ENCODE peak calls at places on chromosome 10, in six cellular contexts. One of them, this sample, is unnamed.

GRCh38 chr10:102090772-102091171 is 25.6 kb downstream of the HPS6 start:
- DNase-seq in cardiac fibroblast: peak; percentile 28
- DNase-seq in AG04450: no peak
- DNase-seq in lower lobe of right lung: no peak
- DNase-seq in bronchial epithelial cell: peak; percentile 28
- DNase-seq in testis: no peak
- DNase-seq in this sample: no peak

GRCh38 chr10:92598321-92598720 is 5.4 kb downstream of the KIF11 start:
- DNase-seq in cardiac fibroblast: peak; percentile 79
- DNase-seq in AG04450: no peak
- DNase-seq in lower lobe of right lung: no peak
- DNase-seq in bronchial epithelial cell: no peak
- DNase-seq in testis: no peak
- DNase-seq in this sample: no peak

GRCh38 chr10:9297580-9297979 is 1243.1 kb downstream of the GATA3 start:
- DNase-seq in cardiac fibroblast: no peak
- DNase-seq in AG04450: no peak
- DNase-seq in lower lobe of right lung: no peak
- DNase-seq in bronchial epithelial cell: no peak
- DNase-seq in testis: no peak
- DNase-seq in this sample: no peak

GRCh38 chr10:60140681-60141632 is 234.6 kb upstream of the CCDC6 start:
- DNase-seq in cardiac fibroblast: peak; percentile 33
- DNase-seq in AG04450: no peak
- DNase-seq in lower lobe of right lung: no peak
- DNase-seq in bronchial epithelial cell: peak; percentile 54
- DNase-seq in testis: peak; percentile 83
- DNase-seq in this sample: peak; percentile 24

GRCh38 chr10:37760817-37761216 is 96.6 kb downstream of the ZNF248 start:
- DNase-seq in cardiac fibroblast: no peak
- DNase-seq in AG04450: no peak
- DNase-seq in lower lobe of right lung: no peak
- DNase-seq in bronchial epithelial cell: peak; percentile 82
- DNase-seq in testis: no peak
- DNase-seq in this sample: no peak

GRCh38 chr10:126729314-126729871 is 58.9 kb upstream of the C10orf90 start:
- DNase-seq in cardiac fibroblast: no peak
- DNase-seq in AG04450: no peak
- DNase-seq in lower lobe of right lung: no peak
- DNase-seq in bronchial epithelial cell: no peak
- DNase-seq in testis: no peak
- DNase-seq in this sample: no peak

GRCh38 chr10:68192113-68192512 is 39.8 kb downstream of the ATOH7 start:
- DNase-seq in cardiac fibroblast: peak; percentile 14
- DNase-seq in AG04450: no peak
- DNase-seq in lower lobe of right lung: no peak
- DNase-seq in bronchial epithelial cell: peak; percentile 81
- DNase-seq in testis: no peak
- DNase-seq in this sample: no peak

GRCh38 chr10:97937054-97937453 is 87.4 kb downstream of the GOLGA7B start:
- DNase-seq in cardiac fibroblast: no peak
- DNase-seq in AG04450: no peak
- DNase-seq in lower lobe of right lung: no peak
- DNase-seq in bronchial epithelial cell: no peak
- DNase-seq in testis: no peak
- DNase-seq in this sample: no peak

GRCh38 chr10:104307576-104308438 is 30.5 kb downstream of the ITPRIP start:
- DNase-seq in cardiac fibroblast: peak; percentile 69
- DNase-seq in AG04450: no peak
- DNase-seq in lower lobe of right lung: no peak
- DNase-seq in bronchial epithelial cell: no peak
- DNase-seq in testis: no peak
- DNase-seq in this sample: no peak

GRCh38 chr10:77398986-77399755 is 238.4 kb downstream of the KCNMA1 start:
- DNase-seq in cardiac fibroblast: no peak
- DNase-seq in AG04450: no peak
- DNase-seq in lower lobe of right lung: no peak
- DNase-seq in bronchial epithelial cell: no peak
- DNase-seq in testis: no peak
- DNase-seq in this sample: no peak

GRCh38 chr10:69738858-69739435 is 62.8 kb upstream of the COL13A1 start:
- DNase-seq in cardiac fibroblast: no peak
- DNase-seq in AG04450: no peak
- DNase-seq in lower lobe of right lung: no peak
- DNase-seq in bronchial epithelial cell: no peak
- DNase-seq in testis: no peak
- DNase-seq in this sample: no peak

GRCh38 chr10:124386186-124387077 is 32.3 kb downstream of the OAT start:
- DNase-seq in cardiac fibroblast: no peak
- DNase-seq in AG04450: no peak
- DNase-seq in lower lobe of right lung: no peak
- DNase-seq in bronchial epithelial cell: no peak
- DNase-seq in testis: no peak
- DNase-seq in this sample: no peak

GRCh38 chr10:63105811-63106755 is 27.0 kb upstream of the NRBF2 start:
- DNase-seq in cardiac fibroblast: peak; percentile 90
- DNase-seq in AG04450: no peak
- DNase-seq in lower lobe of right lung: no peak
- DNase-seq in bronchial epithelial cell: peak; percentile 76
- DNase-seq in testis: no peak
- DNase-seq in this sample: no peak

GRCh38 chr10:101693701-101694055 is 1.3 kb downstream of the FBXW4 start:
- DNase-seq in cardiac fibroblast: peak; percentile 70
- DNase-seq in AG04450: no peak
- DNase-seq in lower lobe of right lung: no peak
- DNase-seq in bronchial epithelial cell: peak; percentile 30
- DNase-seq in testis: peak; percentile 48
- DNase-seq in this sample: no peak

GRCh38 chr10:116557305-116557880 is 11.7 kb downstream of the PNLIP start:
- DNase-seq in cardiac fibroblast: no peak
- DNase-seq in AG04450: no peak
- DNase-seq in lower lobe of right lung: no peak
- DNase-seq in bronchial epithelial cell: no peak
- DNase-seq in testis: no peak
- DNase-seq in this sample: no peak

GRCh38 chr10:69515699-69516547 is 57.3 kb downstream of the NEUROG3 start:
- DNase-seq in cardiac fibroblast: peak; percentile 73
- DNase-seq in AG04450: peak; percentile 15
- DNase-seq in lower lobe of right lung: peak; percentile 75
- DNase-seq in bronchial epithelial cell: peak; percentile 60
- DNase-seq in testis: peak; percentile 81
- DNase-seq in this sample: peak; percentile 22

GRCh38 chr10:89799573-89799972 is 98.2 kb downstream of the KIF20B start:
- DNase-seq in cardiac fibroblast: no peak
- DNase-seq in AG04450: no peak
- DNase-seq in lower lobe of right lung: no peak
- DNase-seq in bronchial epithelial cell: no peak
- DNase-seq in testis: no peak
- DNase-seq in this sample: no peak

GRCh38 chr10:115665549-115665948 is 572.4 kb downstream of the ATRNL1 start:
- DNase-seq in cardiac fibroblast: peak; percentile 16
- DNase-seq in AG04450: no peak
- DNase-seq in lower lobe of right lung: no peak
- DNase-seq in bronchial epithelial cell: no peak
- DNase-seq in testis: no peak
- DNase-seq in this sample: no peak

GRCh38 chr10:86972613-86973380 is 4.5 kb downstream of the ADIRF start:
- DNase-seq in cardiac fibroblast: no peak
- DNase-seq in AG04450: no peak
- DNase-seq in lower lobe of right lung: no peak
- DNase-seq in bronchial epithelial cell: no peak
- DNase-seq in testis: no peak
- DNase-seq in this sample: no peak

GRCh38 chr10:86970152-86970886 is 2.0 kb downstream of the ADIRF start:
- DNase-seq in cardiac fibroblast: peak; percentile 54
- DNase-seq in AG04450: no peak
- DNase-seq in lower lobe of right lung: peak; percentile 85
- DNase-seq in bronchial epithelial cell: no peak
- DNase-seq in testis: peak; percentile 80
- DNase-seq in this sample: no peak

GRCh38 chr10:86970887-86971145 is 2.5 kb downstream of the ADIRF start:
- DNase-seq in cardiac fibroblast: no peak
- DNase-seq in AG04450: no peak
- DNase-seq in lower lobe of right lung: no peak
- DNase-seq in bronchial epithelial cell: no peak
- DNase-seq in testis: no peak
- DNase-seq in this sample: no peak

GRCh38 chr10:86969421-86970041 is 1.2 kb downstream of the ADIRF start:
- DNase-seq in cardiac fibroblast: peak; percentile 68
- DNase-seq in AG04450: no peak
- DNase-seq in lower lobe of right lung: no peak
- DNase-seq in bronchial epithelial cell: peak; percentile 88
- DNase-seq in testis: no peak
- DNase-seq in this sample: no peak

GRCh38 chr10:86971146-86971991 is 3.1 kb downstream of the ADIRF start:
- DNase-seq in cardiac fibroblast: peak; percentile 84
- DNase-seq in AG04450: peak; percentile 72
- DNase-seq in lower lobe of right lung: peak; percentile 91
- DNase-seq in bronchial epithelial cell: peak; percentile 64
- DNase-seq in testis: peak; percentile 90
- DNase-seq in this sample: no peak
- TF ChIP-seq CTCF in cardiac fibroblast: no peak
- TF ChIP-seq CTCF in AG04450: no peak
- TF ChIP-seq CTCF in lower lobe of right lung: peak; percentile 13
- TF ChIP-seq CTCF in bronchial epithelial cell: no peak
- TF ChIP-seq CTCF in testis: no peak
- TF ChIP-seq CTCF in this sample: no peak

GRCh38 chr10:72525277-72525676 is 100.6 kb downstream of the MICU1 start:
- DNase-seq in cardiac fibroblast: peak; percentile 66
- DNase-seq in AG04450: no peak
- DNase-seq in lower lobe of right lung: no peak
- DNase-seq in bronchial epithelial cell: peak; percentile 21
- DNase-seq in testis: no peak
- DNase-seq in this sample: no peak
- H3K4me3 ChIP-seq in cardiac fibroblast: no peak overlapping the region
- H3K4me3 ChIP-seq in AG04450: no peak overlapping the region
- H3K4me3 ChIP-seq in lower lobe of right lung: no peak overlapping the region
- H3K4me3 ChIP-seq in bronchial epithelial cell: no peak overlapping the region
- H3K4me3 ChIP-seq in testis: no peak overlapping the region
- H3K4me3 ChIP-seq in this sample: no peak overlapping the region

GRCh38 chr10:3206516-3207157 is 34.1 kb upstream of the PITRM1 start:
- DNase-seq in cardiac fibroblast: no peak
- DNase-seq in AG04450: no peak
- DNase-seq in lower lobe of right lung: no peak
- DNase-seq in bronchial epithelial cell: no peak
- DNase-seq in testis: no peak
- DNase-seq in this sample: no peak

GRCh38 chr10:3207351-3207750 is 34.8 kb upstream of the PITRM1 start:
- DNase-seq in cardiac fibroblast: no peak
- DNase-seq in AG04450: no peak
- DNase-seq in lower lobe of right lung: no peak
- DNase-seq in bronchial epithelial cell: no peak
- DNase-seq in testis: no peak
- DNase-seq in this sample: no peak

GRCh38 chr10:3213174-3213573 is 40.6 kb upstream of the PITRM1 start:
- DNase-seq in cardiac fibroblast: no peak
- DNase-seq in AG04450: no peak
- DNase-seq in lower lobe of right lung: no peak
- DNase-seq in bronchial epithelial cell: no peak
- DNase-seq in testis: no peak
- DNase-seq in this sample: no peak

GRCh38 chr10:3210251-3210650 is 37.7 kb upstream of the PITRM1 start:
- DNase-seq in cardiac fibroblast: no peak
- DNase-seq in AG04450: no peak
- DNase-seq in lower lobe of right lung: no peak
- DNase-seq in bronchial epithelial cell: no peak
- DNase-seq in testis: no peak
- DNase-seq in this sample: no peak

DNA sequence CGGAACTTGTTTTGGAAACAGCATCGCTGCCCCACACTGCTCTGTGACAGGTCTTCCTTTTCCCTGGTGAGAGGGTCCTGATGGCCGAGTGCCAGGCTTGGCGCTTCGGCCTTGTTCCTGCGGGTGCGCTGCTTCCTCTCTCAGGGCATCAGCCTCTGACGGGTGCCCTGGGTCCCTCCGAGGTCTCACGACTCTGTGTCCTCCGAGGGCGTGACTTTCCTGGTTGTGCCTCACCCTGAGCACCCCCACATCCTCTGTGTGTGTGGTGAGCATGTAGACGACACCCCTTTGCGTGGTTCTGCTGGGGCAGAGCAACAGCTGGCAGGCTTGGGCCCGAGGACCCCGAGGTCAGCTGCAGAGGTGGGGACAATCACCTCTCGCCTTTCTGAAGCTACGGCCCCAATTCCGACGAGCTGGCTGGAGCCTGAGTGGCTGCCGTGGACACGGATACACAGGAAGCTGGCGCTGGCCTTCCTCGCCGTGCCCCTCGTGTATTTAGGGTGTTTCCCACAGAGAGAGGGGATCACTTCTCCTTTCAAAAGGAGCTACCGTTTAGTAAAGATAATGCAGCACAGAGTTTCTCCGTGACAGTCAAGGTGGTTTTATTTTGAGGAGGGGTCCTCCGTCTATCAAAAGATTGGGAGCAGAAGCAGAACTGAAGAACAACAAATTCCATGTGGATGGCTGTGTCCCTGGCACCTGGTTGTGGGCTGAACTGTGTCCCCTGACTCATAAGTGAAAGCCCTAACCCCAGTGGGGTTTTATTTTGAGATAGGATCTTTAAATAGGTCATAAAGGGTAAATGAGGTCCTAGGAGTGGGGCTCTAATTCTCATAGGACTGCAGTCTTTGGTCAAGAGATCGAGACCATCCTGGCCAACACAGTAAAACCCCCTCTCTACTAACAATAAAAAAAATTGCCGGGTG is 36.2 kb upstream of the PITRM1 start:
- DNase-seq in cardiac fibroblast: no peak
- DNase-seq in AG04450: no peak
- DNase-seq in lower lobe of right lung: no peak
- DNase-seq in bronchial epithelial cell: no peak
- DNase-seq in testis: no peak
- DNase-seq in this sample: no peak
- TF ChIP-seq CTCF in cardiac fibroblast: no peak
- TF ChIP-seq CTCF in AG04450: no peak
- TF ChIP-seq CTCF in lower lobe of right lung: no peak
- TF ChIP-seq CTCF in bronchial epithelial cell: no peak
- TF ChIP-seq CTCF in testis: no peak
- TF ChIP-seq CTCF in this sample: no peak

GRCh38 chr10:688287-688620 is 1.2 kb downstream of the DIP2C start:
- DNase-seq in cardiac fibroblast: no peak
- DNase-seq in AG04450: no peak
- DNase-seq in lower lobe of right lung: no peak
- DNase-seq in bronchial epithelial cell: no peak
- DNase-seq in testis: no peak
- DNase-seq in this sample: no peak

GRCh38 chr10:690227-691161 is 1.0 kb upstream of the DIP2C start:
- DNase-seq in cardiac fibroblast: peak; percentile 5
- DNase-seq in AG04450: no peak
- DNase-seq in lower lobe of right lung: no peak
- DNase-seq in bronchial epithelial cell: no peak
- DNase-seq in testis: no peak
- DNase-seq in this sample: no peak

GRCh38 chr10:688621-689426 is 644 bp downstream of the DIP2C start:
- DNase-seq in cardiac fibroblast: peak; percentile 56
- DNase-seq in AG04450: no peak
- DNase-seq in lower lobe of right lung: no peak
- DNase-seq in bronchial epithelial cell: no peak
- DNase-seq in testis: peak; percentile 54
- DNase-seq in this sample: no peak

GRCh38 chr10:691216-691615 is 1.7 kb upstream of the DIP2C start:
- DNase-seq in cardiac fibroblast: no peak
- DNase-seq in AG04450: no peak
- DNase-seq in lower lobe of right lung: no peak
- DNase-seq in bronchial epithelial cell: no peak
- DNase-seq in testis: no peak
- DNase-seq in this sample: no peak

GRCh38 chr10:689433-690226 is at the start of gene DIP2C:
- DNase-seq in cardiac fibroblast: peak; percentile 66
- DNase-seq in AG04450: peak; percentile 41
- DNase-seq in lower lobe of right lung: peak; percentile 79
- DNase-seq in bronchial epithelial cell: no peak
- DNase-seq in testis: peak; percentile 84
- DNase-seq in this sample: no peak
- H3K4me3 ChIP-seq in cardiac fibroblast: peak within 1 kb of the TSS; percentile 69
- H3K4me3 ChIP-seq in AG04450: peak within 1 kb of the TSS; percentile 76
- H3K4me3 ChIP-seq in lower lobe of right lung: peak within 1 kb of the TSS; percentile 75
- H3K4me3 ChIP-seq in bronchial epithelial cell: peak within 1 kb of the TSS; percentile 33
- H3K4me3 ChIP-seq in testis: peak within 1 kb of the TSS; percentile 82
- H3K4me3 ChIP-seq in this sample: peak within 1 kb of the TSS; percentile 72